ENCODE peak calls at places on chromosomes 13 and 19, in nine cellular contexts. T, C, K, Z, I, D, L, S and E are unnamed samples.

GRCh38 chr19:4238831-4239230 is 8.0 kb upstream of the YJU2 start:
- DNase-seq in K (no peak), T (no peak), Z (no peak), C (no peak), L (no peak), S (no peak), D (no peak), I (no peak), E (peak)

GRCh38 chr19:7705387-7706187 is 3.7 kb upstream of the FCER2 start:
- DNase-seq in C (no peak), I (peak), D (no peak), K (no peak), S (peak), Z (no peak), L (no peak), T (peak), E (peak)

GRCh38 chr13:79913141-79913827 is 427.6 kb downstream of the SPRY2 start:
- DNase-seq in T (no peak), S (no peak), I (no peak), Z (peak), C (no peak), D (no peak), K (no peak), L (no peak), E (no peak)

GRCh38 chr19:3338541-3339181 is 27.7 kb upstream of the NFIC start:
- DNase-seq in S (peak), L (no peak), C (peak), I (peak), T (peak), K (no peak), D (no peak), Z (no peak), E (peak)

GRCh38 chr13:44417876-44418275 is 44.3 kb downstream of the SERP2 start:
- DNase-seq in I (no peak), D (no peak), L (no peak), S (no peak), T (no peak), Z (no peak), C (no peak), K (no peak), E (no peak)

GRCh38 chr19:47445937-47446402 is 25.7 kb downstream of the SLC8A2 start:
- DNase-seq in K (no peak), I (no peak), T (no peak), L (peak), Z (peak), D (peak), S (peak), C (no peak), E (no peak)

GRCh38 chr13:40402931-40403412 is 263.5 kb downstream of the FOXO1 start:
- DNase-seq in K (peak), S (no peak), L (no peak), C (peak), D (no peak), T (no peak), I (no peak), Z (no peak), E (no peak)

GRCh38 chr19:2607712-2608601 is 94.5 kb downstream of the GNG7 start:
- DNase-seq in L (no peak), K (no peak), I (no peak), C (no peak), D (no peak), Z (no peak), S (peak), T (no peak), E (peak)

GRCh38 chr13:44244288-44244687 is 129.3 kb upstream of the SERP2 start:
- DNase-seq in T (no peak), S (no peak), Z (no peak), L (no peak), I (no peak), K (peak), D (no peak), C (peak), E (no peak)

GRCh38 chr19:41443813-41444455 is 978 bp downstream of the ERICH4 start:
- DNase-seq in C (no peak), Z (no peak), S (no peak), D (no peak), T (no peak), I (no peak), K (no peak), L (no peak), E (no peak)

GRCh38 chr13:34391071-34391470 is 551.0 kb upstream of the NBEA start:
- DNase-seq in Z (no peak), T (no peak), K (peak), D (no peak), I (no peak), C (no peak), S (no peak), L (no peak), E (no peak)

GRCh38 chr19:51726049-51726448 is 2.3 kb upstream of the HAS1 start:
- DNase-seq in I (no peak), K (peak), D (no peak), S (no peak), Z (peak), L (no peak), C (no peak), T (peak), E (peak)

GRCh38 chr13:66805657-66806056 is 424.5 kb downstream of the PCDH9 start:
- DNase-seq in I (no peak), C (no peak), L (no peak), T (no peak), K (peak), D (no peak), Z (no peak), S (no peak), E (no peak)

GRCh38 chr13:114067886-114068722 is 64.3 kb downstream of the RASA3 start:
- DNase-seq in I (peak), D (no peak), T (no peak), L (no peak), S (no peak), Z (no peak), C (no peak), K (no peak), E (no peak)

GRCh38 chr19:4352701-4353121 is 9.3 kb downstream of the MPND start:
- DNase-seq in Z (peak), S (peak), L (peak), I (peak), K (no peak), C (peak), T (no peak), D (peak), E (no peak)

GRCh38 chr13:74990992-74991391 is 491.0 kb downstream of the TBC1D4 start:
- DNase-seq in I (no peak), C (no peak), Z (no peak), S (no peak), D (no peak), K (no peak), L (no peak), T (no peak), E (no peak)

GRCh38 chr13:78015782-78016181 is 97.2 kb upstream of the EDNRB start:
- DNase-seq in I (no peak), D (no peak), Z (no peak), K (no peak), S (no peak), T (no peak), C (no peak), L (no peak), E (no peak)

GRCh38 chr19:8209111-8209964 is at the start of gene CERS4:
- DNase-seq in S (peak), I (peak), D (peak), K (peak), C (no peak), L (peak), Z (peak), T (no peak), E (peak)

GRCh38 chr19:4909172-4909896 is at the start of gene UHRF1:
- DNase-seq in I (no peak), C (peak), Z (peak), S (peak), T (no peak), D (peak), K (no peak), L (no peak), E (no peak)

GRCh38 chr13:91313103-91313502 is 34.4 kb upstream of the MIR17HG start:
- DNase-seq in C (no peak), D (peak), I (no peak), S (no peak), K (peak), T (no peak), L (no peak), Z (peak), E (no peak)

GRCh38 chr13:80030491-80030890 is 310.4 kb downstream of the SPRY2 start:
- DNase-seq in S (no peak), D (peak), C (peak), I (no peak), K (no peak), T (no peak), L (peak), Z (no peak), E (no peak)

GRCh38 chr19:10752237-10752912 is 34.5 kb downstream of the DNM2 start:
- DNase-seq in L (no peak), D (no peak), Z (no peak), K (no peak), C (no peak), S (no peak), T (no peak), I (no peak), E (no peak)

GRCh38 chr13:110759710-110760109 is 46.2 kb downstream of the ING1 start:
- DNase-seq in I (no peak), D (no peak), S (no peak), L (no peak), Z (no peak), T (no peak), K (peak), C (no peak), E (no peak)

GRCh38 chr19:6279620-6279930 is 200 bp downstream of the MLLT1 start:
- DNase-seq in C (no peak), L (no peak), Z (no peak), D (no peak), T (no peak), K (no peak), S (no peak), I (no peak), E (no peak)

GRCh38 chr19:1747285-1748114 is 5.8 kb upstream of the ONECUT3 start:
- DNase-seq in I (no peak), D (peak), S (no peak), T (no peak), C (peak), K (peak), L (no peak), Z (no peak), E (no peak)

GRCh38 chr19:40592170-40592569 is 9.0 kb upstream of the LTBP4 start:
- DNase-seq in K (peak), S (no peak), Z (peak), T (no peak), L (no peak), D (peak), C (no peak), I (no peak), E (no peak)

GRCh38 chr19:4009990-4010807 is 2.7 kb downstream of the PIAS4 start:
- DNase-seq in Z (peak), I (no peak), K (no peak), S (no peak), T (no peak), D (no peak), C (no peak), L (peak), E (peak)